ENCODE peak calls at places on chromosomes 6 and 20, in seven cellular contexts. One of them, this sample, is unnamed.

GRCh38 chr20:25623225-25623735 is 534 bp downstream of the NANP start:
- DNase-seq in left ventricle myocardium inferior: peak
- DNase-seq in NCI-H187: no peak
- DNase-seq in stimulated activated CD4-positive, alpha-beta T cell treated with anti-CD3 and anti-CD28 coated beads, Interleukin-15, amount 100 ng/mL, for 1 hour: no peak
- DNase-seq in neuronal stem cell: no peak
- DNase-seq in activated naive CD4-positive, alpha-beta T cell: no peak
- DNase-seq in NCI-H146: peak
- DNase-seq in this sample: no peak

GRCh38 chr6:77313595-77313994 is 149.7 kb downstream of the HTR1B start:
- DNase-seq in left ventricle myocardium inferior: no peak
- DNase-seq in NCI-H187: no peak
- DNase-seq in stimulated activated CD4-positive, alpha-beta T cell treated with anti-CD3 and anti-CD28 coated beads, Interleukin-15, amount 100 ng/mL, for 1 hour: no peak
- DNase-seq in neuronal stem cell: no peak
- DNase-seq in activated naive CD4-positive, alpha-beta T cell: no peak
- DNase-seq in NCI-H146: no peak
- DNase-seq in this sample: no peak

GRCh38 chr6:1316482-1317220 is 4.8 kb downstream of the FOXQ1 start:
- DNase-seq in left ventricle myocardium inferior: no peak
- DNase-seq in NCI-H187: no peak
- DNase-seq in stimulated activated CD4-positive, alpha-beta T cell treated with anti-CD3 and anti-CD28 coated beads, Interleukin-15, amount 100 ng/mL, for 1 hour: no peak
- DNase-seq in neuronal stem cell: no peak
- DNase-seq in activated naive CD4-positive, alpha-beta T cell: no peak
- DNase-seq in NCI-H146: peak
- DNase-seq in this sample: no peak

GRCh38 chr6:3438190-3439167 is 18.4 kb downstream of the SLC22A23 start:
- DNase-seq in left ventricle myocardium inferior: no peak
- DNase-seq in NCI-H187: peak
- DNase-seq in stimulated activated CD4-positive, alpha-beta T cell treated with anti-CD3 and anti-CD28 coated beads, Interleukin-15, amount 100 ng/mL, for 1 hour: no peak
- DNase-seq in neuronal stem cell: no peak
- DNase-seq in activated naive CD4-positive, alpha-beta T cell: no peak
- DNase-seq in NCI-H146: peak
- DNase-seq in this sample: peak

GRCh38 chr6:83199865-83200230 is 6.7 kb downstream of the RWDD2A start:
- DNase-seq in left ventricle myocardium inferior: no peak
- DNase-seq in NCI-H187: no peak
- DNase-seq in stimulated activated CD4-positive, alpha-beta T cell treated with anti-CD3 and anti-CD28 coated beads, Interleukin-15, amount 100 ng/mL, for 1 hour: no peak
- DNase-seq in neuronal stem cell: no peak
- DNase-seq in activated naive CD4-positive, alpha-beta T cell: no peak
- DNase-seq in NCI-H146: no peak
- DNase-seq in this sample: no peak

GRCh38 chr6:17278289-17279061 is 2.7 kb upstream of the RBM24 start:
- DNase-seq in left ventricle myocardium inferior: no peak
- DNase-seq in NCI-H187: no peak
- DNase-seq in stimulated activated CD4-positive, alpha-beta T cell treated with anti-CD3 and anti-CD28 coated beads, Interleukin-15, amount 100 ng/mL, for 1 hour: no peak
- DNase-seq in neuronal stem cell: no peak
- DNase-seq in activated naive CD4-positive, alpha-beta T cell: no peak
- DNase-seq in NCI-H146: no peak
- DNase-seq in this sample: no peak

GRCh38 chr6:149043476-149044130 is 273.9 kb upstream of the TAB2 start:
- DNase-seq in left ventricle myocardium inferior: no peak
- DNase-seq in NCI-H187: no peak
- DNase-seq in stimulated activated CD4-positive, alpha-beta T cell treated with anti-CD3 and anti-CD28 coated beads, Interleukin-15, amount 100 ng/mL, for 1 hour: no peak
- DNase-seq in neuronal stem cell: no peak
- DNase-seq in activated naive CD4-positive, alpha-beta T cell: no peak
- DNase-seq in NCI-H146: peak
- DNase-seq in this sample: no peak

GRCh38 chr20:49276895-49277785 is 717 bp downstream of the ZNFX1 start:
- DNase-seq in left ventricle myocardium inferior: peak
- DNase-seq in NCI-H187: no peak
- DNase-seq in stimulated activated CD4-positive, alpha-beta T cell treated with anti-CD3 and anti-CD28 coated beads, Interleukin-15, amount 100 ng/mL, for 1 hour: no peak
- DNase-seq in neuronal stem cell: no peak
- DNase-seq in activated naive CD4-positive, alpha-beta T cell: no peak
- DNase-seq in NCI-H146: peak
- DNase-seq in this sample: no peak

GRCh38 chr20:44204156-44204831 is 6.3 kb downstream of the OSER1 start:
- DNase-seq in left ventricle myocardium inferior: no peak
- DNase-seq in NCI-H187: no peak
- DNase-seq in stimulated activated CD4-positive, alpha-beta T cell treated with anti-CD3 and anti-CD28 coated beads, Interleukin-15, amount 100 ng/mL, for 1 hour: no peak
- DNase-seq in neuronal stem cell: no peak
- DNase-seq in activated naive CD4-positive, alpha-beta T cell: no peak
- DNase-seq in NCI-H146: no peak
- DNase-seq in this sample: no peak